ENCODE peak calls at places on chromosomes 5 and 9, in seven cellular contexts. L is mesendoderm, W is IMR-90, Z is H9, O is neuronal stem cell, N is H1, G is trophoblast cell. Y is an unnamed sample.

GRCh38 chr5:93596676-93597441 is 13.8 kb downstream of the NR2F1 start:
- DNase-seq in L (peak), W (no peak), Z (peak), N (no peak), G (peak), O (no peak), Y (peak)

GRCh38 chr5:126054593-126055347 is 368.4 kb upstream of the GRAMD2B start:
- DNase-seq in O (no peak), L (peak), N (no peak), W (no peak), G (no peak), Z (no peak), Y (peak)

GRCh38 chr5:81165493-81166119 is 67.5 kb upstream of the CKMT2 start:
- DNase-seq in W (peak), L (peak), O (peak), N (peak), G (peak), Z (peak), Y (peak)

GRCh38 chr9:16871358-16872151 is 1.1 kb upstream of the BNC2 start:
- DNase-seq in L (peak), W (peak), Z (peak), N (no peak), O (peak), G (peak), Y (peak)

GRCh38 chr9:129500166-129500862 is 120.6 kb downstream of the C9orf50 start:
- DNase-seq in G (peak), O (peak), L (peak), N (no peak), Z (no peak), W (no peak), Y (peak)

GRCh38 chr5:167861134-167861930 is 430.1 kb upstream of the WWC1 start:
- DNase-seq in W (no peak), O (peak), L (peak), N (no peak), Z (peak), G (no peak), Y (peak)

GRCh38 chr5:1259806-1260480 is 34.8 kb downstream of the SLC6A18 start:
- DNase-seq in N (no peak), Z (no peak), O (no peak), G (no peak), L (no peak), W (no peak), Y (no peak)

GRCh38 chr9:88092699-88093359 is 45.4 kb downstream of the SPATA31C2 start:
- DNase-seq in O (no peak), L (peak), Z (no peak), N (no peak), G (peak), W (peak), Y (peak)

GRCh38 chr5:958701-959571 is 49.7 kb upstream of the NKD2 start:
- DNase-seq in N (no peak), G (no peak), O (no peak), Z (peak), L (no peak), W (peak), Y (peak)

GRCh38 chr5:9479361-9479760 is 66.5 kb downstream of the SEMA5A start:
- DNase-seq in G (no peak), O (no peak), L (no peak), W (peak), N (no peak), Z (no peak), Y (peak)

GRCh38 chr5:115480900-115481299 is 63.7 kb downstream of the FEM1C start:
- DNase-seq in L (no peak), N (no peak), W (no peak), Z (no peak), O (no peak), G (no peak), Y (no peak)

GRCh38 chr9:13705356-13705755 is 425.9 kb upstream of the MPDZ start:
- DNase-seq in Z (no peak), G (peak), W (no peak), N (no peak), O (no peak), L (peak), Y (peak)

GRCh38 chr5:112977440-112977861 is 853 bp downstream of the DCP2 start:
- DNase-seq in G (no peak), N (no peak), L (no peak), W (no peak), Z (no peak), O (no peak), Y (peak)

GRCh38 chr9:76891279-76891678 is 14.6 kb downstream of the PRUNE2 start:
- DNase-seq in O (no peak), G (no peak), Z (no peak), W (no peak), L (no peak), N (no peak), Y (no peak)

GRCh38 chr9:31606678-31607077 is 777.8 kb upstream of the ACO1 start:
- DNase-seq in O (no peak), Z (no peak), L (no peak), W (no peak), N (no peak), G (no peak), Y (no peak)

GRCh38 chr9:31608413-31608812 is 776.0 kb upstream of the ACO1 start:
- DNase-seq in Z (no peak), L (no peak), O (no peak), G (no peak), W (no peak), N (no peak), Y (no peak)

GRCh38 chr9:31604516-31604915 is 779.9 kb upstream of the ACO1 start:
- DNase-seq in Z (no peak), N (no peak), L (no peak), G (no peak), O (no peak), W (no peak), Y (no peak)

GRCh38 chr9:31601666-31602065 is 782.8 kb upstream of the ACO1 start:
- DNase-seq in G (no peak), O (no peak), N (no peak), Z (no peak), L (no peak), W (no peak), Y (no peak)

DNA sequence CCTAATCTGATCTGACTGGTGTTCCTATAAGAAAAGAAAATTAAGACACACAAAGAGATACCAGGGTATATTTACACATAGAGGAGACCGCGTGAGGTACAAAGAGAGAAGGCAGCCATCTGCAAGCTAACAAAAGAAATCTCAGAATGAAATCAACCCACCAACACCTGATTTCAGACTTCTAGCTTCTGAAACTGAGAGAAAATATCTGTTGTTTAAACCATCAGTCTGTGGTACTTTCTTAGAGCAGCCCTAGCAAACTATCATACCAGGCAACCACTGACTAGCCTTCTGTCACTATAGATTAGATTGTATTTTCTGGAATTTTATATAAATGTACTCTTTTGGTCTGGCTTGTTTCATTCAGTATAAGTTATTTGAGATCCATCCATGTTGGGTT is 779.3 kb upstream of the ACO1 start:
- DNase-seq in L (no peak), Z (no peak), N (no peak), O (no peak), G (no peak), W (no peak), Y (no peak)
- H2AK5ac ChIP-seq in L (no peak), Z (no peak), N (no peak), O (no peak), G (no peak), W (no peak), Y (no peak)

DNA sequence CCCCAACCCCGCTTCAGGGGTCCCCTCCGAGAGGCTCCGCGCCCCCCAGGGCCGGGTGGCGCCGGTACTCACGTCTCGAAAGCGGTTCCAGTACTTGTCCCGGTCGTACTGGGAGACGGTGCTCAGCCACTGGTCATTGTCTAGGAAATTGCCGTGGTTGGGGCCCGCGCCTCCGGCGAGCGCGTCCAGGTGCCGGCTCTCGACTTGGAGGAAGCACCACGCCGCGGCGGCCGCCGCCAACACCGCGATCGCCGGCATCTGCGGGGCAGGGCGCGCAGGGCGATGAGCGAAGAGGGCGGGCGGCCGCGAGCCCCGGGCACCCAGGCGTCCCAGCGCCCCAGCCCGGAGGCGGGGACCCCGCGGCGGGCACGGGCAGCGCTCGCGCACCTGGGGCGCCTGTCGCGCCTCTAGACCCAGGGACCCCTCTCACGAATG is 808 bp downstream of the SPOCK1 start:
- DNase-seq in W (no peak), N (no peak), Z (peak), O (peak), L (peak), G (no peak), Y (no peak)
- H3K4me2 ChIP-seq in W (peak), N (peak), Z (peak), O (peak), L (peak), G (peak), Y (peak)

GRCh38 chr9:133924453-133924852 is 67.7 kb downstream of the VAV2 start:
- DNase-seq in L (peak), G (no peak), Z (no peak), W (no peak), O (no peak), N (no peak), Y (no peak)
- H2AK5ac ChIP-seq in L (no peak), G (no peak), Z (no peak), W (no peak), O (no peak), N (no peak), Y (no peak)

GRCh38 chr9:70493046-70493445 is 78.6 kb upstream of the KLF9 start:
- DNase-seq in W (no peak), G (no peak), L (no peak), O (no peak), Z (no peak), N (no peak), Y (no peak)

GRCh38 chr9:70491798-70492736 is 77.6 kb upstream of the KLF9 start:
- DNase-seq in Z (no peak), G (no peak), W (no peak), N (no peak), O (no peak), L (no peak), Y (no peak)

GRCh38 chr9:70488098-70488792 is 73.8 kb upstream of the KLF9 start:
- DNase-seq in O (no peak), N (no peak), L (no peak), G (no peak), W (peak), Z (no peak), Y (peak)

GRCh38 chr9:70488793-70489105 is 74.3 kb upstream of the KLF9 start:
- DNase-seq in O (no peak), Z (no peak), W (no peak), L (no peak), G (no peak), N (no peak), Y (no peak)

GRCh38 chr9:70490478-70490877 is 76.0 kb upstream of the KLF9 start:
- DNase-seq in Z (no peak), G (no peak), O (no peak), W (no peak), L (no peak), N (no peak), Y (no peak)
- H3K4me2 ChIP-seq in Z (no peak), G (no peak), O (no peak), W (no peak), L (no peak), N (no peak), Y (no peak)

GRCh38 chr5:176628406-176629228 is 1.7 kb downstream of the SNCB start:
- DNase-seq in G (no peak), W (no peak), L (no peak), N (no peak), O (no peak), Z (no peak), Y (no peak)

GRCh38 chr5:176627582-176627981 is 2.8 kb downstream of the SNCB start:
- DNase-seq in G (no peak), O (no peak), Z (no peak), W (no peak), L (no peak), N (no peak), Y (no peak)

GRCh38 chr5:176630681-176631222 is 277 bp downstream of the EIF4E1B start:
- DNase-seq in L (no peak), G (no peak), Z (no peak), N (no peak), O (no peak), W (no peak), Y (no peak)

GRCh38 chr5:176629853-176630680 is at the start of the genes EIF4E1B and SNCB:
- DNase-seq in O (peak), N (no peak), W (no peak), Z (peak), L (peak), G (no peak), Y (peak)

GRCh38 chr5:176629317-176629852 is 949 bp downstream of the SNCB start:
- DNase-seq in N (no peak), O (no peak), W (no peak), Z (no peak), G (no peak), L (no peak), Y (no peak)
- H2AK5ac ChIP-seq in N (no peak), O (no peak), W (no peak), Z (no peak), G (no peak), L (no peak), Y (no peak)

DNA sequence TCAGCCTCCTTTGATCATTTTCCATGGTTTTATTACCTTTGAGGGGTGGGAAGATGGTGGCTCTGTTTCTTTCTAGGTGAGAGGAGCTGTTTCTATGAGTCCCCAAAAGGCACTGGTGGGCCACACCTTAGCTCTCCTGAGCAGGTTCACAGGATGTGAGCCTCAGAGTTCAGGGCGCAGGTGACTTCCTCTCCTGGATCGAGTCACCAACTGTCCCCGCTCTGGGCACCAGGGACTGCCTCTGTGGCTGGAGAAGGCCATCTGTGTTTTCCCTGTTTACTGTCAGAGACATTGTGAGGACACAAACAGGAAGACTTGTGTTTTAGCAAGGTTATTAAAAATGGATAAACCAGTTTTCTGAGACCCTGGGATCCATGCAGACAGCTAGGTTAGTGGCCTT is 68.5 kb downstream of the IL31RA start:
- DNase-seq in O (no peak), Z (no peak), W (no peak), L (no peak), N (no peak), G (no peak), Y (no peak)
- H3K4me2 ChIP-seq in O (no peak), Z (no peak), W (no peak), L (no peak), N (no peak), G (no peak), Y (no peak)

GRCh38 chr9:8489845-8490244 is 690.3 kb upstream of the DMAC1 start:
- DNase-seq in G (no peak), N (no peak), W (no peak), O (no peak), L (no peak), Z (no peak), Y (no peak)
- H2AK5ac ChIP-seq in G (no peak), N (no peak), W (no peak), O (no peak), L (no peak), Z (no peak), Y (no peak)

GRCh38 chr5:2374703-2375102 is 376.8 kb downstream of the IRX2 start:
- DNase-seq in L (no peak), W (no peak), N (no peak), O (no peak), G (no peak), Z (no peak), Y (no peak)
- H3K4me2 ChIP-seq in L (no peak), W (no peak), N (no peak), O (no peak), G (no peak), Z (no peak), Y (no peak)

DNA sequence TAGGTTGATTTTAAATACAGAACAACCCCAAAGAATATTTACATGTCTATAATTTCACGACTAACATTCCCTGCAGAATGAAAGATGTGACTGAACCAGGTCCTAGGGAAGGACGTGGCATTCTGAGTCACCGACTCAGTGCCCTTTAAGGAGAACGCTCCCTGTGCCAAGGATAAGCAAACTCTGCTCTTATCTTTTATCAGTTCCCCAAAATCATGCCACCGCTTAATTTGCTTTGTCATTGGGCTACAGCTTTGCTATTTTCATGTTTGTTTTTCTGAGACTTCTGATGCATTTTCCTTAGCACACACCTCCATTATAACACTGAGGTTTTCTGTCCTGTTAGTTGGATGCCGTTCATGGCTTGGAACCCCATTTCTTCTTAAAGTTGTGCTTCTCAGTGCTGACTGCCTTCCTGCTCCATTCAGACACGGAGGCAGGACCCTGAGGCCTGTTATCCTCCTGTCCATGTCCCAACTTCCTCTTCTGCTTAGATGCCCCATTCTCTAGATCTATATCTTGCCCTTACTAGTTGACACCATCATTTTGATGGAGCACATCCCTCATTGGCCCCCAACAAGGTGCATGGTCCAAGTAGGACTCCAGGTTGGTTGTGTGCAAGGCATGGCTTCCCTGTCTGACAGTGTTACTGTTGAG is 11.2 kb upstream of the SEMA4D start:
- DNase-seq in L (no peak), Z (no peak), W (no peak), N (no peak), O (no peak), G (no peak), Y (no peak)
- H2AK5ac ChIP-seq in L (no peak), Z (no peak), W (no peak), N (no peak), O (no peak), G (no peak), Y (no peak)